ENCODE peak calls at places on chromosomes 11 and 22, in seven cellular contexts. One of them, this sample, is unnamed.
A peak's percentile ranks its signal among the peaks of the same experiment; 100 is the strongest.

GRCh38 chr22:43200555-43200954 is 13.6 kb upstream of the TTLL12 start:
- DNase-seq in adrenal gland: no peak
- DNase-seq in body of pancreas: no peak
- DNase-seq in A549: no peak
- DNase-seq in choroid plexus epithelial cell: no peak
- DNase-seq in AG04450: no peak
- DNase-seq in RWPE1: no peak
- DNase-seq in this sample: no peak

GRCh38 chr11:83185767-83186166 is 7.7 kb upstream of the ANKRD42 start:
- DNase-seq in body of pancreas: no peak
- DNase-seq in AG04450: no peak
- DNase-seq in adrenal gland: no peak
- DNase-seq in RWPE1: no peak
- DNase-seq in A549: no peak
- DNase-seq in choroid plexus epithelial cell: no peak
- DNase-seq in this sample: no peak

GRCh38 chr11:2886191-2886894 is 768 bp upstream of the CDKN1C start:
- DNase-seq in RWPE1: no peak
- DNase-seq in adrenal gland: no peak
- DNase-seq in choroid plexus epithelial cell: no peak
- DNase-seq in A549: no peak
- DNase-seq in body of pancreas: no peak
- DNase-seq in AG04450: no peak
- DNase-seq in this sample: no peak

GRCh38 chr22:43862074-43862881 is at the start of gene SULT4A1:
- DNase-seq in A549: no peak
- DNase-seq in choroid plexus epithelial cell: peak; percentile 37
- DNase-seq in RWPE1: peak; percentile 57
- DNase-seq in AG04450: no peak
- DNase-seq in adrenal gland: peak; percentile 4
- DNase-seq in body of pancreas: peak; percentile 13
- DNase-seq in this sample: no peak

GRCh38 chr22:29152381-29153138 is 53.1 kb upstream of the EMID1 start:
- DNase-seq in body of pancreas: peak; percentile 31
- DNase-seq in choroid plexus epithelial cell: peak; percentile 16
- DNase-seq in AG04450: no peak
- DNase-seq in adrenal gland: peak; percentile 34
- DNase-seq in A549: no peak
- DNase-seq in RWPE1: no peak
- DNase-seq in this sample: no peak

GRCh38 chr11:70760416-70761020 is 362.2 kb downstream of the CTTN start:
- DNase-seq in body of pancreas: no peak
- DNase-seq in A549: no peak
- DNase-seq in RWPE1: peak; percentile 40
- DNase-seq in AG04450: no peak
- DNase-seq in adrenal gland: no peak
- DNase-seq in choroid plexus epithelial cell: no peak
- DNase-seq in this sample: no peak

GRCh38 chr22:20108757-20109230 is 7.1 kb upstream of the RANBP1 start:
- DNase-seq in A549: no peak
- DNase-seq in choroid plexus epithelial cell: no peak
- DNase-seq in RWPE1: no peak
- DNase-seq in adrenal gland: no peak
- DNase-seq in body of pancreas: no peak
- DNase-seq in AG04450: no peak
- DNase-seq in this sample: no peak

GRCh38 chr11:34339149-34340064 is 18.4 kb downstream of the ABTB2 start:
- DNase-seq in choroid plexus epithelial cell: no peak
- DNase-seq in A549: peak; percentile 44
- DNase-seq in body of pancreas: no peak
- DNase-seq in adrenal gland: no peak
- DNase-seq in RWPE1: no peak
- DNase-seq in AG04450: no peak
- DNase-seq in this sample: peak; percentile 57

GRCh38 chr11:1640076-1640946 is 10.7 kb downstream of the KRTAP5-5 start:
- DNase-seq in adrenal gland: peak; percentile 32
- DNase-seq in AG04450: no peak
- DNase-seq in body of pancreas: peak; percentile 20
- DNase-seq in choroid plexus epithelial cell: peak; percentile 37
- DNase-seq in A549: peak; percentile 74
- DNase-seq in RWPE1: peak; percentile 38
- DNase-seq in this sample: no peak

GRCh38 chr11:108967571-108967970 is 302.7 kb downstream of the DDX10 start:
- DNase-seq in choroid plexus epithelial cell: no peak
- DNase-seq in RWPE1: no peak
- DNase-seq in body of pancreas: no peak
- DNase-seq in AG04450: no peak
- DNase-seq in adrenal gland: no peak
- DNase-seq in A549: no peak
- DNase-seq in this sample: no peak

GRCh38 chr11:108973402-108974119 is 308.7 kb downstream of the DDX10 start:
- DNase-seq in adrenal gland: no peak
- DNase-seq in choroid plexus epithelial cell: peak; percentile 79
- DNase-seq in body of pancreas: no peak
- DNase-seq in A549: peak; percentile 39
- DNase-seq in AG04450: peak; percentile 39
- DNase-seq in RWPE1: peak; percentile 67
- DNase-seq in this sample: no peak

GRCh38 chr11:108966978-108967377 is 302.1 kb downstream of the DDX10 start:
- DNase-seq in choroid plexus epithelial cell: no peak
- DNase-seq in RWPE1: no peak
- DNase-seq in AG04450: no peak
- DNase-seq in A549: no peak
- DNase-seq in body of pancreas: no peak
- DNase-seq in adrenal gland: no peak
- DNase-seq in this sample: no peak

GRCh38 chr11:108966206-108966605 is 301.3 kb downstream of the DDX10 start:
- DNase-seq in AG04450: no peak
- DNase-seq in body of pancreas: no peak
- DNase-seq in A549: no peak
- DNase-seq in RWPE1: no peak
- DNase-seq in choroid plexus epithelial cell: no peak
- DNase-seq in adrenal gland: no peak
- DNase-seq in this sample: no peak

DNA sequence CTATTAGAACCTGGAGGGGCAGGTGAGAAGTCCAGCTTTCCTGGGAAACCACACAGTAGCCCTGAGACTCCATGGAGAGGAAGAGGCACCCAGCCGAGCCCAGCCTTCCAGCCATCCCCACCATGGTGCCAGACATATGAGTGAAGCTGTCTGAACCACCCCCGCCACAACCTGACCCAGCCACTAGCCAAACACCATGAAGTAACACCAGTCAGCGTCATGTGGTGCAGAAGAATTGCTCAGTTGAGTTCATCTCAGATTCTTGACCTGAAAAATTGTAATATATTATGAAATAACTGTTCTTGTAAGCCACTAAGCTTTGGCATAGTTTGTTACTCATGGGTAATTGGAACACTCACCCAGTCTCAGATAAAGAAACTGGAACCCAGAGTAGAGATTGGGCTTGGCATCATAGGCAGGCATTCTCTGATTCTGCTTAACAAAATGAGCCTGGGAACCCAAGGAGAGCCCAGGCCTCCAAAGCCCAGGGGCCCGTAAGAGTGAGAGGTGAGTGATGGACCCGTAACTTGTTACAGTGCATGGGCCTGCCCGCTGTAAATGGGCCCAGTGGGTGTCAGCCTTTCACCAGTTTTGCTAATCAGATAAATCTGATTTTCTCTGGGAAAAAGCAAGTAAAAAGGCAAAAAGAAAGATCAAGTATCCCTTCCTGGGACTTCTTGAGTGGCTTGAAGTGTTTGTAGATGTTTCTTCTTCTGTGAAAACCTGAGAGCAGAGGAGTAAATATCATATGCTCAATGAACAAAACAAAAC is 305.5 kb downstream of the DDX10 start:
- DNase-seq in RWPE1: no peak
- DNase-seq in choroid plexus epithelial cell: peak; percentile 73
- DNase-seq in body of pancreas: no peak
- DNase-seq in adrenal gland: no peak
- DNase-seq in AG04450: no peak
- DNase-seq in A549: no peak
- DNase-seq in this sample: no peak
- TF ChIP-seq CTCF in RWPE1: no peak
- TF ChIP-seq CTCF in choroid plexus epithelial cell: peak; percentile 35
- TF ChIP-seq CTCF in body of pancreas: no peak
- TF ChIP-seq CTCF in adrenal gland: no peak
- TF ChIP-seq CTCF in AG04450: no peak
- TF ChIP-seq CTCF in A549: no peak
- TF ChIP-seq CTCF in this sample: no peak

GRCh38 chr11:69102732-69103615 is 52.8 kb upstream of the SMIM38 start:
- DNase-seq in choroid plexus epithelial cell: peak; percentile 15
- DNase-seq in AG04450: no peak
- DNase-seq in A549: no peak
- DNase-seq in RWPE1: no peak
- DNase-seq in body of pancreas: no peak
- DNase-seq in adrenal gland: no peak
- DNase-seq in this sample: no peak
- TF ChIP-seq CTCF in choroid plexus epithelial cell: peak; percentile 38
- TF ChIP-seq CTCF in AG04450: peak; percentile 28
- TF ChIP-seq CTCF in A549: peak; percentile 46
- TF ChIP-seq CTCF in RWPE1: no peak
- TF ChIP-seq CTCF in body of pancreas: no peak
- TF ChIP-seq CTCF in adrenal gland: no peak
- TF ChIP-seq CTCF in this sample: no peak

GRCh38 chr11:72389116-72389515 is 45.2 kb downstream of the CLPB start:
- DNase-seq in body of pancreas: no peak
- DNase-seq in AG04450: no peak
- DNase-seq in choroid plexus epithelial cell: no peak
- DNase-seq in A549: no peak
- DNase-seq in adrenal gland: no peak
- DNase-seq in RWPE1: no peak
- DNase-seq in this sample: no peak
- TF ChIP-seq CTCF in body of pancreas: no peak
- TF ChIP-seq CTCF in AG04450: no peak
- TF ChIP-seq CTCF in choroid plexus epithelial cell: no peak
- TF ChIP-seq CTCF in A549: no peak
- TF ChIP-seq CTCF in adrenal gland: no peak
- TF ChIP-seq CTCF in RWPE1: no peak
- TF ChIP-seq CTCF in this sample: no peak

GRCh38 chr11:101880208-101880607 is 34.6 kb upstream of the CEP126 start:
- DNase-seq in body of pancreas: peak; percentile 38
- DNase-seq in A549: no peak
- DNase-seq in AG04450: no peak
- DNase-seq in RWPE1: no peak
- DNase-seq in choroid plexus epithelial cell: peak; percentile 91
- DNase-seq in adrenal gland: no peak
- DNase-seq in this sample: no peak
- TF ChIP-seq CTCF in body of pancreas: peak; percentile 33
- TF ChIP-seq CTCF in A549: peak; percentile 48
- TF ChIP-seq CTCF in AG04450: peak; percentile 54
- TF ChIP-seq CTCF in RWPE1: no peak
- TF ChIP-seq CTCF in choroid plexus epithelial cell: peak; percentile 71
- TF ChIP-seq CTCF in adrenal gland: no peak
- TF ChIP-seq CTCF in this sample: peak; percentile 8

GRCh38 chr11:133403900-133404299 is 128.4 kb downstream of the OPCML start:
- DNase-seq in choroid plexus epithelial cell: no peak
- DNase-seq in RWPE1: no peak
- DNase-seq in AG04450: no peak
- DNase-seq in body of pancreas: no peak
- DNase-seq in adrenal gland: no peak
- DNase-seq in A549: no peak
- DNase-seq in this sample: no peak
- TF ChIP-seq CTCF in choroid plexus epithelial cell: no peak
- TF ChIP-seq CTCF in RWPE1: no peak
- TF ChIP-seq CTCF in AG04450: no peak
- TF ChIP-seq CTCF in body of pancreas: no peak
- TF ChIP-seq CTCF in adrenal gland: peak; percentile 7
- TF ChIP-seq CTCF in A549: no peak
- TF ChIP-seq CTCF in this sample: peak; percentile 35

GRCh38 chr22:22110548-22111266 is 128.1 kb upstream of the TOP3B start:
- DNase-seq in choroid plexus epithelial cell: peak; percentile 76
- DNase-seq in RWPE1: peak; percentile 74
- DNase-seq in AG04450: peak; percentile 26
- DNase-seq in A549: peak; percentile 52
- DNase-seq in adrenal gland: no peak
- DNase-seq in body of pancreas: peak; percentile 21
- DNase-seq in this sample: peak; percentile 83
- TF ChIP-seq CTCF in choroid plexus epithelial cell: peak; percentile 75
- TF ChIP-seq CTCF in RWPE1: peak; percentile 69
- TF ChIP-seq CTCF in AG04450: peak; percentile 67
- TF ChIP-seq CTCF in A549: no peak
- TF ChIP-seq CTCF in adrenal gland: peak; percentile 47
- TF ChIP-seq CTCF in body of pancreas: peak; percentile 30
- TF ChIP-seq CTCF in this sample: peak; percentile 79

GRCh38 chr11:117189941-117190544 is 9.1 kb upstream of the TAGLN start:
- DNase-seq in choroid plexus epithelial cell: no peak
- DNase-seq in AG04450: no peak
- DNase-seq in adrenal gland: no peak
- DNase-seq in body of pancreas: no peak
- DNase-seq in RWPE1: no peak
- DNase-seq in A549: no peak
- DNase-seq in this sample: peak; percentile 16
- TF ChIP-seq CTCF in choroid plexus epithelial cell: no peak
- TF ChIP-seq CTCF in AG04450: no peak
- TF ChIP-seq CTCF in adrenal gland: no peak
- TF ChIP-seq CTCF in body of pancreas: no peak
- TF ChIP-seq CTCF in RWPE1: no peak
- TF ChIP-seq CTCF in A549: no peak
- TF ChIP-seq CTCF in this sample: no peak

GRCh38 chr11:44057340-44057739 is 8.7 kb upstream of the ACCS start:
- DNase-seq in body of pancreas: no peak
- DNase-seq in RWPE1: no peak
- DNase-seq in AG04450: no peak
- DNase-seq in A549: no peak
- DNase-seq in adrenal gland: no peak
- DNase-seq in choroid plexus epithelial cell: peak; percentile 18
- DNase-seq in this sample: no peak

GRCh38 chr11:44058275-44058674 is 7.8 kb upstream of the ACCS start:
- DNase-seq in body of pancreas: peak; percentile 8
- DNase-seq in A549: no peak
- DNase-seq in choroid plexus epithelial cell: no peak
- DNase-seq in adrenal gland: no peak
- DNase-seq in AG04450: no peak
- DNase-seq in RWPE1: no peak
- DNase-seq in this sample: no peak
- TF ChIP-seq CTCF in body of pancreas: no peak
- TF ChIP-seq CTCF in A549: no peak
- TF ChIP-seq CTCF in choroid plexus epithelial cell: no peak
- TF ChIP-seq CTCF in adrenal gland: no peak
- TF ChIP-seq CTCF in AG04450: no peak
- TF ChIP-seq CTCF in RWPE1: no peak
- TF ChIP-seq CTCF in this sample: no peak

GRCh38 chr11:118430956-118431355 is 5.3 kb upstream of the KMT2A start:
- DNase-seq in body of pancreas: no peak
- DNase-seq in choroid plexus epithelial cell: peak; percentile 19
- DNase-seq in RWPE1: no peak
- DNase-seq in A549: no peak
- DNase-seq in adrenal gland: no peak
- DNase-seq in AG04450: no peak
- DNase-seq in this sample: no peak
- TF ChIP-seq CTCF in body of pancreas: no peak
- TF ChIP-seq CTCF in choroid plexus epithelial cell: peak; percentile 29
- TF ChIP-seq CTCF in RWPE1: no peak
- TF ChIP-seq CTCF in A549: no peak
- TF ChIP-seq CTCF in adrenal gland: no peak
- TF ChIP-seq CTCF in AG04450: no peak
- TF ChIP-seq CTCF in this sample: no peak

GRCh38 chr22:36409911-36410756 is 22.4 kb upstream of the MYH9 start:
- DNase-seq in choroid plexus epithelial cell: peak; percentile 83
- DNase-seq in adrenal gland: peak; percentile 97
- DNase-seq in body of pancreas: peak; percentile 99
- DNase-seq in RWPE1: peak; percentile 88
- DNase-seq in A549: no peak
- DNase-seq in AG04450: no peak
- DNase-seq in this sample: peak; percentile 62
- TF ChIP-seq CTCF in choroid plexus epithelial cell: no peak
- TF ChIP-seq CTCF in adrenal gland: peak; percentile 28
- TF ChIP-seq CTCF in body of pancreas: peak; percentile 59
- TF ChIP-seq CTCF in RWPE1: no peak
- TF ChIP-seq CTCF in A549: no peak
- TF ChIP-seq CTCF in AG04450: no peak
- TF ChIP-seq CTCF in this sample: no peak